ENCODE peak calls at places on chromosomes 12 and 14, in eight cellular contexts. N is nephron progenitor cell, F is HTR-8/SVneo, M is MCF 10A, I is NCI-H345, L is mucosa of gallbladder, B is heart right ventricle, G is NCI-H774. Q is an unnamed sample.

GRCh38 chr12:49026678-49027480 is 8.3 kb upstream of the PRKAG1 start:
- DNase-seq in M (no peak), G (no peak), F (no peak), I (no peak), L (no peak), N (no peak), B (no peak), Q (no peak)

GRCh38 chr12:89693639-89694202 is 14.9 kb downstream of the ATP2B1 start:
- DNase-seq in L (no peak), G (no peak), F (no peak), N (no peak), M (no peak), I (no peak), B (no peak), Q (no peak)

GRCh38 chr12:58502857-58503256 is 417.4 kb downstream of the LRIG3 start:
- DNase-seq in M (no peak), N (no peak), G (no peak), L (no peak), F (no peak), B (no peak), I (no peak), Q (no peak)

GRCh38 chr12:1779783-1780182 is 40.6 kb upstream of the LRTM2 start:
- DNase-seq in N (no peak), L (no peak), I (no peak), G (no peak), B (no peak), M (peak), F (no peak), Q (no peak)

GRCh38 chr12:75889214-75889613 is 142.4 kb downstream of the PHLDA1 start:
- DNase-seq in F (no peak), G (no peak), I (no peak), L (no peak), M (no peak), N (peak), B (no peak), Q (no peak)

GRCh38 chr12:124853781-124854636 is 9.7 kb downstream of the SCARB1 start:
- DNase-seq in M (no peak), N (no peak), B (no peak), G (peak), I (no peak), L (no peak), F (no peak), Q (no peak)

GRCh38 chr14:103881927-103882281 is 34.5 kb upstream of the PPP1R13B start:
- DNase-seq in G (no peak), F (no peak), N (no peak), L (no peak), B (no peak), I (no peak), M (no peak), Q (no peak)

GRCh38 chr14:69571879-69572633 is 2.6 kb downstream of the CCDC177 start:
- DNase-seq in G (peak), L (no peak), N (no peak), B (no peak), F (no peak), I (no peak), M (no peak), Q (no peak)

GRCh38 chr14:74614508-74615495 is 2.8 kb upstream of the LTBP2 start:
- DNase-seq in L (no peak), M (peak), F (no peak), G (no peak), B (no peak), N (no peak), I (no peak), Q (no peak)

GRCh38 chr12:27305673-27306504 is 26.7 kb upstream of the BMAL2 start:
- DNase-seq in M (peak), F (peak), B (no peak), G (peak), N (no peak), I (peak), L (no peak), Q (peak)

GRCh38 chr14:94867931-94868597 is 98.2 kb upstream of the GSC start:
- DNase-seq in L (no peak), N (no peak), B (no peak), F (no peak), G (no peak), I (no peak), M (peak), Q (no peak)

GRCh38 chr12:67697443-67697842 is 48.9 kb downstream of the DYRK2 start:
- DNase-seq in G (no peak), N (no peak), M (peak), F (no peak), I (no peak), L (no peak), B (no peak), Q (no peak)

GRCh38 chr12:32569256-32569655 is 109.8 kb upstream of the DNM1L start:
- DNase-seq in M (no peak), N (no peak), L (no peak), G (no peak), I (no peak), B (no peak), F (no peak), Q (no peak)

GRCh38 chr12:95790912-95791849 is 617 bp upstream of the NTN4 start:
- DNase-seq in M (no peak), L (no peak), G (no peak), F (peak), B (peak), I (peak), N (peak), Q (no peak)

GRCh38 chr12:89160716-89161123 is 191.6 kb downstream of the DUSP6 start:
- DNase-seq in G (no peak), M (peak), N (no peak), B (peak), F (peak), I (no peak), L (peak), Q (no peak)

GRCh38 chr12:47079894-47080724 is at the start of gene AMIGO2:
- DNase-seq in F (no peak), I (peak), L (peak), N (peak), G (peak), M (peak), B (peak), Q (no peak)